ENCODE peak calls at places on chromosomes 2 and 18, in seven cellular contexts. C, M, N, A, S, B and E are unnamed samples.

GRCh38 chr2:159683804-159684203 is 28.5 kb upstream of the MARCHF7 start:
- DNase-seq in N (no peak), C (no peak), B (no peak), S (no peak), A (no peak), M (no peak), E (no peak)

GRCh38 chr18:74806073-74806472 is 208.4 kb downstream of the ZNF407 start:
- DNase-seq in M (no peak), S (no peak), N (no peak), B (no peak), A (no peak), C (no peak), E (no peak)

GRCh38 chr2:14492920-14493503 is 139.5 kb upstream of the LRATD1 start:
- DNase-seq in B (no peak), C (no peak), M (peak), A (no peak), N (no peak), S (peak), E (no peak)

GRCh38 chr2:39521876-39522517 is 84.9 kb upstream of the MAP4K3 start:
- DNase-seq in A (no peak), B (no peak), N (no peak), C (no peak), S (no peak), M (no peak), E (no peak)

GRCh38 chr2:65370387-65371093 is 61.9 kb downstream of the SPRED2 start:
- DNase-seq in S (peak), C (no peak), A (no peak), B (no peak), N (no peak), M (no peak), E (no peak)

GRCh38 chr2:28403388-28403956 is 10.8 kb downstream of the FOSL2 start:
- DNase-seq in S (no peak), C (peak), N (no peak), B (no peak), A (no peak), M (no peak), E (no peak)

GRCh38 chr2:133421516-133422324 is 146.5 kb downstream of the NCKAP5 start:
- DNase-seq in A (no peak), S (no peak), C (no peak), M (peak), B (no peak), N (no peak), E (no peak)

GRCh38 chr18:74373428-74373827 is 57.8 kb downstream of the C18orf63 start:
- DNase-seq in M (no peak), S (no peak), N (no peak), C (no peak), A (no peak), B (peak), E (no peak)